ENCODE peak calls at places on chromosomes 1 and 21, in ten cellular contexts. T, S, D, W, I, Y, J, B, H and G are unnamed samples.
A peak's percentile ranks its signal among the peaks of the same experiment; 100 is the strongest.

GRCh38 chr1:17780916-17781315 is 25.8 kb downstream of the ACTL8 start:
- DNase-seq in T (no peak), S (no peak), D (no peak), W (no peak), I (no peak), Y (no peak), J (no peak), B (no peak), H (no peak), G (no peak)

GRCh38 chr1:184752656-184753055 is 2.0 kb downstream of the EDEM3 start:
- DNase-seq in T (no peak), S (no peak), D (no peak), W (no peak), I (no peak), Y (no peak), J (no peak), B (no peak), H (no peak), G (no peak)

GRCh38 chr1:8903908-8904650 is 25.6 kb upstream of the ENO1 start:
- DNase-seq in T (peak; percentile 67), S (peak; percentile 76), D (peak; percentile 91), W (no peak), I (peak; percentile 98), Y (peak; percentile 73), J (no peak), B (peak; percentile 96), H (peak; percentile 30), G (no peak)

GRCh38 chr1:18724801-18725200 is 94.2 kb downstream of the PAX7 start:
- DNase-seq in T (no peak), S (no peak), D (no peak), W (no peak), I (no peak), Y (no peak), J (no peak), B (no peak), H (no peak), G (no peak)

GRCh38 chr1:145805057-145805456 is 18.8 kb downstream of the RNF115 start:
- DNase-seq in T (no peak), S (no peak), D (no peak), W (no peak), I (peak; percentile 34), Y (no peak), J (no peak), B (peak; percentile 43), H (no peak), G (no peak)

GRCh38 chr1:205805082-205805711 is 7.8 kb downstream of the SLC41A1 start:
- DNase-seq in T (no peak), S (no peak), D (no peak), W (no peak), I (peak; percentile 20), Y (no peak), J (peak; percentile 20), B (no peak), H (no peak), G (no peak)

GRCh38 chr1:244672961-244673695 is 20.2 kb downstream of the DESI2 start:
- DNase-seq in T (peak; percentile 27), S (no peak), D (no peak), W (no peak), I (peak; percentile 59), Y (no peak), J (no peak), B (peak; percentile 47), H (peak; percentile 31), G (no peak)

GRCh38 chr1:27139980-27140379 is 14.9 kb downstream of the SLC9A1 start:
- DNase-seq in T (no peak), S (no peak), D (no peak), W (no peak), I (no peak), Y (no peak), J (no peak), B (no peak), H (no peak), G (no peak)

GRCh38 chr1:67629370-67630075 is 55.5 kb upstream of the GADD45A start:
- DNase-seq in T (no peak), S (no peak), D (peak; percentile 24), W (no peak), I (peak; percentile 65), Y (no peak), J (no peak), B (no peak), H (no peak), G (no peak)

GRCh38 chr1:25906644-25907300 is 553 bp upstream of the STMN1 start:
- DNase-seq in T (no peak), S (peak; percentile 24), D (no peak), W (peak; percentile 67), I (no peak), Y (no peak), J (peak; percentile 28), B (no peak), H (peak; percentile 43), G (no peak)

GRCh38 chr1:175771301-175771700 is 27.9 kb upstream of the TNR start:
- DNase-seq in T (no peak), S (no peak), D (no peak), W (no peak), I (no peak), Y (no peak), J (no peak), B (no peak), H (no peak), G (no peak)

GRCh38 chr21:15242906-15243305 is 178.1 kb upstream of the NRIP1 start:
- DNase-seq in T (no peak), S (no peak), D (no peak), W (no peak), I (no peak), Y (no peak), J (no peak), B (no peak), H (no peak), G (no peak)

GRCh38 chr1:15696956-15697521 is 12.9 kb downstream of the PLEKHM2 start:
- DNase-seq in T (no peak), S (peak; percentile 48), D (no peak), W (no peak), I (no peak), Y (no peak), J (peak; percentile 27), B (no peak), H (no peak), G (no peak)

GRCh38 chr1:30427545-30427944 is 295.8 kb downstream of the MATN1 start:
- DNase-seq in T (no peak), S (no peak), D (no peak), W (peak; percentile 2), I (no peak), Y (no peak), J (no peak), B (no peak), H (no peak), G (no peak)

GRCh38 chr1:63782982-63783381 is 9.2 kb downstream of the ROR1 start:
- DNase-seq in T (no peak), S (no peak), D (no peak), W (no peak), I (no peak), Y (no peak), J (no peak), B (no peak), H (no peak), G (no peak)

GRCh38 chr1:161427733-161428516 is 60.2 kb upstream of the CFAP126 start:
- DNase-seq in T (no peak), S (no peak), D (no peak), W (no peak), I (peak; percentile 24), Y (peak; percentile 83), J (no peak), B (peak; percentile 68), H (no peak), G (no peak)

GRCh38 chr1:46948629-46949282 is 7.5 kb upstream of the CYP4A11 start:
- DNase-seq in T (no peak), S (no peak), D (no peak), W (no peak), I (peak; percentile 2), Y (no peak), J (no peak), B (no peak), H (peak; percentile 57), G (no peak)

GRCh38 chr1:224607220-224608148 is 8.6 kb upstream of the CNIH3 start:
- DNase-seq in T (no peak), S (no peak), D (no peak), W (no peak), I (no peak), Y (no peak), J (no peak), B (no peak), H (no peak), G (no peak)

GRCh38 chr1:153919879-153920852 is 2.6 kb downstream of the GATAD2B start:
- DNase-seq in T (no peak), S (no peak), D (no peak), W (peak; percentile 6), I (peak; percentile 18), Y (no peak), J (no peak), B (peak; percentile 42), H (no peak), G (no peak)
- H3K4me3 ChIP-seq in T (no peak overlapping the region), S (peak overlapping the region; percentile 100), D (no peak overlapping the region), W (no peak overlapping the region), I (peak overlapping the region; percentile 21), Y (peak overlapping the region; percentile 76), J (peak overlapping the region; percentile 61), B (no peak overlapping the region), H (no peak overlapping the region), G (peak overlapping the region; percentile 76)

GRCh38 chr1:62452951-62453350 is 16.1 kb downstream of the USP1 start:
- DNase-seq in T (no peak), S (no peak), D (no peak), W (no peak), I (peak; percentile 61), Y (no peak), J (no peak), B (peak; percentile 56), H (no peak), G (no peak)
- H3K36me3 ChIP-seq in T (no peaks in the 10 kb centered on the region), S (peaks cover 62% of the 10 kb centered on the region), D (peaks cover 76% of the 10 kb centered on the region), W (peaks cover 85% of the 10 kb centered on the region), I (peaks cover 3% of the 10 kb centered on the region), Y (peaks cover 52% of the 10 kb centered on the region), J (peaks cover 14% of the 10 kb centered on the region), B (peaks cover 33% of the 10 kb centered on the region), H (peaks cover 28% of the 10 kb centered on the region), G (peaks cover 33% of the 10 kb centered on the region)

DNA sequence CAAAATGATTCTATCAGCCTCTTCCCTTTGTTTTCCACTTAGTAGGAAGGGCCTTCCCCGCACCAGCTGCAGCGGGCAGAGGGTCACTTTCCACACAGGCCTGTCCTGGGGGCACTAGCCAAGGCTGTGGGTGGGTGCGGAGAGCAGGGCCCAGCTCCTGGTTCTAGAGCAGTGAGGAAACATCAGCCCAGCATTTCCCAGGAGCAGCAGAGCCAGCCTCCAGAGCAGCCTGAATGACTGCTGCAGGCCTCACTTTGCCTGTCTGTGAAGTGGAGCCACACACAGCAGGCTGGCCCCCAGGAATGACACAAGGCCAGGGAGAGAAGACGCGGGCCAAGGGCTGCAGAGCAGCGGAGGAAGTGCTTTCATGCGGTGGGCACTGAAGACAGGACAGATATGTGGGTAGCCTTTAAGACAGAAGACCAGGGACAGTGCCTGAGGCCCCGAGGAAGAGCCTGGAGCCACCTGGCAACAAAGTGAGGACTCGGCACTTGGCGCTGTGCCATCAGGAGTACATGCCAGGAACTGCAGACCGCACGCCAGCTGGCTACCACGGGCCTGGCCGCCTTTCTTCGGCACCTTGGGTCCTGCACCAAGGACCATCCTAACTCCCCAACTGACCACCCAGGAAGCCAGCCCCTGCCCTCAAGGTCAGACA is 42.0 kb downstream of the ACOT7 start:
- DNase-seq in T (no peak), S (no peak), D (no peak), W (no peak), I (no peak), Y (no peak), J (no peak), B (no peak), H (peak; percentile 73), G (no peak)
- H3K4me1 ChIP-seq in T (no peaks in the 10 kb centered on the region), S (peaks cover 23% of the 10 kb centered on the region), D (peaks cover 5% of the 10 kb centered on the region), W (peaks cover 22% of the 10 kb centered on the region), I (peaks cover 7% of the 10 kb centered on the region), Y (peaks cover 51% of the 10 kb centered on the region), J (peaks cover 21% of the 10 kb centered on the region), B (peaks cover 6% of the 10 kb centered on the region), H (peaks cover 69% of the 10 kb centered on the region), G (peaks cover 45% of the 10 kb centered on the region)

GRCh38 chr21:45589686-45590245 is 47.5 kb upstream of the SLC19A1 start:
- DNase-seq in T (no peak), S (no peak), D (peak; percentile 47), W (no peak), I (no peak), Y (no peak), J (no peak), B (no peak), H (peak; percentile 8), G (no peak)
- H3K4me3 ChIP-seq in T (peak overlapping the region; percentile 42), S (peak overlapping the region; percentile 11), D (peak overlapping the region; percentile 36), W (peak overlapping the region; percentile 51), I (peak overlapping the region; percentile 7), Y (no peak overlapping the region), J (peak overlapping the region; percentile 44), B (peak overlapping the region; percentile 44), H (peak overlapping the region; percentile 47), G (peak overlapping the region; percentile 69)